ENCODE peak calls at places on chromosomes 5 and 9, in five cellular contexts. One of them, this sample, is unnamed.

GRCh38 chr5:136399512-136399911 is 34.2 kb upstream of the TRPC7 start:
- DNase-seq in WERI-Rb-1: no peak
- DNase-seq in CD4-positive, alpha-beta T cell: no peak
- DNase-seq in effector memory CD4-positive, alpha-beta T cell: no peak
- DNase-seq in kidney: no peak
- DNase-seq in this sample: no peak

GRCh38 chr9:123607987-123608565 is 252.1 kb downstream of the CRB2 start:
- DNase-seq in WERI-Rb-1: no peak
- DNase-seq in CD4-positive, alpha-beta T cell: no peak
- DNase-seq in effector memory CD4-positive, alpha-beta T cell: no peak
- DNase-seq in kidney: no peak
- DNase-seq in this sample: no peak

GRCh38 chr5:89346573-89346972 is 463.6 kb upstream of the MEF2C start:
- DNase-seq in WERI-Rb-1: no peak
- DNase-seq in CD4-positive, alpha-beta T cell: no peak
- DNase-seq in effector memory CD4-positive, alpha-beta T cell: no peak
- DNase-seq in kidney: no peak
- DNase-seq in this sample: no peak

GRCh38 chr9:31542384-31543055 is 841.9 kb upstream of the ACO1 start:
- DNase-seq in WERI-Rb-1: peak; percentile 48
- DNase-seq in CD4-positive, alpha-beta T cell: peak; percentile 1
- DNase-seq in effector memory CD4-positive, alpha-beta T cell: no peak
- DNase-seq in kidney: no peak
- DNase-seq in this sample: peak; percentile 20

GRCh38 chr5:138870611-138871010 is 4.5 kb downstream of the LRRTM2 start:
- DNase-seq in WERI-Rb-1: peak; percentile 62
- DNase-seq in CD4-positive, alpha-beta T cell: no peak
- DNase-seq in effector memory CD4-positive, alpha-beta T cell: no peak
- DNase-seq in kidney: no peak
- DNase-seq in this sample: no peak

GRCh38 chr9:127873223-127873691 is 4.2 kb downstream of the AK1 start:
- DNase-seq in WERI-Rb-1: no peak
- DNase-seq in CD4-positive, alpha-beta T cell: no peak
- DNase-seq in effector memory CD4-positive, alpha-beta T cell: no peak
- DNase-seq in kidney: no peak
- DNase-seq in this sample: peak; percentile 17

GRCh38 chr5:126499742-126500396 is 76.7 kb downstream of the GRAMD2B start:
- DNase-seq in WERI-Rb-1: no peak
- DNase-seq in CD4-positive, alpha-beta T cell: no peak
- DNase-seq in effector memory CD4-positive, alpha-beta T cell: no peak
- DNase-seq in kidney: no peak
- DNase-seq in this sample: no peak

GRCh38 chr5:78586251-78586650 is 62.3 kb downstream of the LHFPL2 start:
- DNase-seq in WERI-Rb-1: no peak
- DNase-seq in CD4-positive, alpha-beta T cell: no peak
- DNase-seq in effector memory CD4-positive, alpha-beta T cell: no peak
- DNase-seq in kidney: no peak
- DNase-seq in this sample: no peak

GRCh38 chr9:133946840-133947486 is 45.2 kb downstream of the VAV2 start:
- DNase-seq in WERI-Rb-1: no peak
- DNase-seq in CD4-positive, alpha-beta T cell: no peak
- DNase-seq in effector memory CD4-positive, alpha-beta T cell: no peak
- DNase-seq in kidney: no peak
- DNase-seq in this sample: no peak

GRCh38 chr9:34484678-34485077 is 26.1 kb downstream of the DNAI1 start:
- DNase-seq in WERI-Rb-1: no peak
- DNase-seq in CD4-positive, alpha-beta T cell: no peak
- DNase-seq in effector memory CD4-positive, alpha-beta T cell: no peak
- DNase-seq in kidney: no peak
- DNase-seq in this sample: no peak

GRCh38 chr5:166596043-166596442 is 1695.4 kb upstream of the WWC1 start:
- DNase-seq in WERI-Rb-1: no peak
- DNase-seq in CD4-positive, alpha-beta T cell: no peak
- DNase-seq in effector memory CD4-positive, alpha-beta T cell: no peak
- DNase-seq in kidney: no peak
- DNase-seq in this sample: no peak

GRCh38 chr5:135846311-135846710 is 11.8 kb downstream of the SLC25A48 start:
- DNase-seq in WERI-Rb-1: no peak
- DNase-seq in CD4-positive, alpha-beta T cell: no peak
- DNase-seq in effector memory CD4-positive, alpha-beta T cell: no peak
- DNase-seq in kidney: no peak
- DNase-seq in this sample: no peak

GRCh38 chr9:137350696-137351584 is 48.9 kb upstream of the NRARP start:
- DNase-seq in WERI-Rb-1: no peak
- DNase-seq in CD4-positive, alpha-beta T cell: no peak
- DNase-seq in effector memory CD4-positive, alpha-beta T cell: no peak
- DNase-seq in kidney: no peak
- DNase-seq in this sample: peak; percentile 8

GRCh38 chr9:122904466-122904822 is 715 bp downstream of the RC3H2 start:
- DNase-seq in WERI-Rb-1: peak; percentile 59
- DNase-seq in CD4-positive, alpha-beta T cell: peak; percentile 3
- DNase-seq in effector memory CD4-positive, alpha-beta T cell: no peak
- DNase-seq in kidney: no peak
- DNase-seq in this sample: peak; percentile 26

GRCh38 chr5:137199966-137200365 is 299.2 kb downstream of the SPOCK1 start:
- DNase-seq in WERI-Rb-1: no peak
- DNase-seq in CD4-positive, alpha-beta T cell: no peak
- DNase-seq in effector memory CD4-positive, alpha-beta T cell: no peak
- DNase-seq in kidney: no peak
- DNase-seq in this sample: no peak

GRCh38 chr5:102313907-102314306 is 17.8 kb upstream of the SLCO4C1 start:
- DNase-seq in WERI-Rb-1: no peak
- DNase-seq in CD4-positive, alpha-beta T cell: no peak
- DNase-seq in effector memory CD4-positive, alpha-beta T cell: no peak
- DNase-seq in kidney: no peak
- DNase-seq in this sample: no peak

GRCh38 chr9:114283551-114284111 is 39.3 kb upstream of the ORM1 start:
- DNase-seq in WERI-Rb-1: peak; percentile 6
- DNase-seq in CD4-positive, alpha-beta T cell: no peak
- DNase-seq in effector memory CD4-positive, alpha-beta T cell: no peak
- DNase-seq in kidney: peak; percentile 59
- DNase-seq in this sample: peak; percentile 23

GRCh38 chr9:107260437-107261081 is 22.5 kb upstream of the RAD23B start:
- DNase-seq in WERI-Rb-1: no peak
- DNase-seq in CD4-positive, alpha-beta T cell: no peak
- DNase-seq in effector memory CD4-positive, alpha-beta T cell: no peak
- DNase-seq in kidney: no peak
- DNase-seq in this sample: no peak

GRCh38 chr9:115385383-115386122 is 267.6 kb upstream of the TNC start:
- DNase-seq in WERI-Rb-1: peak; percentile 11
- DNase-seq in CD4-positive, alpha-beta T cell: no peak
- DNase-seq in effector memory CD4-positive, alpha-beta T cell: no peak
- DNase-seq in kidney: peak; percentile 61
- DNase-seq in this sample: no peak

GRCh38 chr5:83628360-83628759 is 92.3 kb downstream of the HAPLN1 start:
- DNase-seq in WERI-Rb-1: no peak
- DNase-seq in CD4-positive, alpha-beta T cell: no peak
- DNase-seq in effector memory CD4-positive, alpha-beta T cell: no peak
- DNase-seq in kidney: no peak
- DNase-seq in this sample: no peak

GRCh38 chr5:78611161-78611605 is 37.4 kb downstream of the LHFPL2 start:
- DNase-seq in WERI-Rb-1: no peak
- DNase-seq in CD4-positive, alpha-beta T cell: no peak
- DNase-seq in effector memory CD4-positive, alpha-beta T cell: no peak
- DNase-seq in kidney: peak; percentile 74
- DNase-seq in this sample: no peak

GRCh38 chr5:150202501-150202900 is 12.6 kb downstream of the SLC6A7 start:
- DNase-seq in WERI-Rb-1: no peak
- DNase-seq in CD4-positive, alpha-beta T cell: no peak
- DNase-seq in effector memory CD4-positive, alpha-beta T cell: no peak
- DNase-seq in kidney: no peak
- DNase-seq in this sample: no peak

GRCh38 chr5:95555553-95555952 is 652 bp downstream of the ARSK start:
- DNase-seq in WERI-Rb-1: no peak
- DNase-seq in CD4-positive, alpha-beta T cell: no peak
- DNase-seq in effector memory CD4-positive, alpha-beta T cell: no peak
- DNase-seq in kidney: no peak
- DNase-seq in this sample: no peak

GRCh38 chr5:137935694-137936093 is 46.4 kb downstream of the PKD2L2 start:
- DNase-seq in WERI-Rb-1: no peak
- DNase-seq in CD4-positive, alpha-beta T cell: no peak
- DNase-seq in effector memory CD4-positive, alpha-beta T cell: no peak
- DNase-seq in kidney: no peak
- DNase-seq in this sample: no peak

GRCh38 chr5:134099939-134100282 is 14.6 kb upstream of the TCF7 start:
- DNase-seq in WERI-Rb-1: no peak
- DNase-seq in CD4-positive, alpha-beta T cell: no peak
- DNase-seq in effector memory CD4-positive, alpha-beta T cell: no peak
- DNase-seq in kidney: peak; percentile 43
- DNase-seq in this sample: no peak

GRCh38 chr9:88090151-88090581 is 48.1 kb downstream of the SPATA31C2 start:
- DNase-seq in WERI-Rb-1: no peak
- DNase-seq in CD4-positive, alpha-beta T cell: no peak
- DNase-seq in effector memory CD4-positive, alpha-beta T cell: no peak
- DNase-seq in kidney: no peak
- DNase-seq in this sample: peak; percentile 69

GRCh38 chr5:151820903-151821302 is 49.1 kb downstream of the G3BP1 start:
- DNase-seq in WERI-Rb-1: no peak
- DNase-seq in CD4-positive, alpha-beta T cell: no peak
- DNase-seq in effector memory CD4-positive, alpha-beta T cell: no peak
- DNase-seq in kidney: no peak
- DNase-seq in this sample: no peak

GRCh38 chr9:25994605-25995004 is 316.4 kb upstream of the TUSC1 start:
- DNase-seq in WERI-Rb-1: no peak
- DNase-seq in CD4-positive, alpha-beta T cell: no peak
- DNase-seq in effector memory CD4-positive, alpha-beta T cell: no peak
- DNase-seq in kidney: no peak
- DNase-seq in this sample: no peak

DNA sequence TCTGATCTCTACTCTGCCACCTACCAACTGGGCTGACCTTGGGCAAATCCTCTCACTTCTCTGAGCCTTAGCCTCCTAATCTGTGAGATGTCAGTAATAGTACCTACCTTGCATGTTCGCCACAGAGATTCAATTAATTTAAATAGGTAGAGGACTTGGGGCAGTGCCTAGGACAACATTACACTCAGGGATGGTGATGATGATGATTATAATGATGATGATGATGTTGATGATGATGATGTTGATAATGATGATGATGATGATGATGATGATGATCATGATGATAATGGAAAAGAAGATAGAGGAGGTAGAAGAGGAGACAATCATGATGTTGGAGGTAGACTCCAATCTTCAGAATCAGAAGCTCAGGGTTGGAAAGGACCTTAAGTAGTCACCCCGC is 40.7 kb upstream of the SMIM23 start:
- DNase-seq in WERI-Rb-1: no peak
- DNase-seq in CD4-positive, alpha-beta T cell: no peak
- DNase-seq in effector memory CD4-positive, alpha-beta T cell: no peak
- DNase-seq in kidney: no peak
- DNase-seq in this sample: no peak
- H3K27ac ChIP-seq in WERI-Rb-1: no peak overlapping the region
- H3K27ac ChIP-seq in CD4-positive, alpha-beta T cell: no peak overlapping the region
- H3K27ac ChIP-seq in effector memory CD4-positive, alpha-beta T cell: no peak overlapping the region
- H3K27ac ChIP-seq in kidney: no peak overlapping the region
- H3K27ac ChIP-seq in this sample: no peak overlapping the region

DNA sequence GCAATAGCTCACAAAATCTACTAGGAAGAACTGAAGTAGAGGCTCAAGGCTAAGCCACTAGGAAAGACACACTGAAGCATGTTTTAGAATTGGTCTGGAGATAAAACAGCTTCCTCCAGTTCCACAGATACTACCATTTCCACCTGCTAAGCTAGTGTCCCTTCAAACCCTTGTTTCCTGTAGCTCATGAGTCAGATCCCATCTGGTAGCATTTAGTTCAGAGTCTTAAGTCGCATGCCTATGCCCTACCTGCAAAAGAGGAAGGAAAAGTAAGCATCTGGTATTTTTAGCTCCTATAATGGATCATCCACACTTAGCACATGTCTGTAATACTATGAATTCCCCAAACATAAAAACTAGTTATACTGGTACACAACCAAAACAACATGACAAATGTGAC is 92.1 kb downstream of the CDKN2A start:
- DNase-seq in WERI-Rb-1: no peak
- DNase-seq in CD4-positive, alpha-beta T cell: no peak
- DNase-seq in effector memory CD4-positive, alpha-beta T cell: no peak
- DNase-seq in kidney: no peak
- DNase-seq in this sample: no peak
- H3K9me3 ChIP-seq in WERI-Rb-1: no peaks in the 10 kb centered on the region
- H3K9me3 ChIP-seq in CD4-positive, alpha-beta T cell: peaks cover 24% of the 10 kb centered on the region
- H3K9me3 ChIP-seq in effector memory CD4-positive, alpha-beta T cell: peaks cover 5% of the 10 kb centered on the region
- H3K9me3 ChIP-seq in kidney: peaks cover 17% of the 10 kb centered on the region
- H3K9me3 ChIP-seq in this sample: peaks cover 2% of the 10 kb centered on the region

GRCh38 chr9:121639619-121640018 is 11.8 kb upstream of the DAB2IP start:
- DNase-seq in WERI-Rb-1: no peak
- DNase-seq in CD4-positive, alpha-beta T cell: no peak
- DNase-seq in effector memory CD4-positive, alpha-beta T cell: no peak
- DNase-seq in kidney: no peak
- DNase-seq in this sample: no peak
- H3K27ac ChIP-seq in WERI-Rb-1: no peak overlapping the region
- H3K27ac ChIP-seq in CD4-positive, alpha-beta T cell: no peak overlapping the region
- H3K27ac ChIP-seq in effector memory CD4-positive, alpha-beta T cell: no peak overlapping the region
- H3K27ac ChIP-seq in kidney: peak overlapping the region; percentile 68
- H3K27ac ChIP-seq in this sample: no peak overlapping the region

GRCh38 chr9:1261879-1262278 is 211.7 kb downstream of the DMRT2 start:
- DNase-seq in WERI-Rb-1: no peak
- DNase-seq in CD4-positive, alpha-beta T cell: no peak
- DNase-seq in effector memory CD4-positive, alpha-beta T cell: no peak
- DNase-seq in kidney: no peak
- DNase-seq in this sample: no peak
- H3K9me3 ChIP-seq in WERI-Rb-1: no peaks in the 10 kb centered on the region
- H3K9me3 ChIP-seq in CD4-positive, alpha-beta T cell: no peaks in the 10 kb centered on the region
- H3K9me3 ChIP-seq in effector memory CD4-positive, alpha-beta T cell: no peaks in the 10 kb centered on the region
- H3K9me3 ChIP-seq in kidney: no peaks in the 10 kb centered on the region
- H3K9me3 ChIP-seq in this sample: no peaks in the 10 kb centered on the region